ENCODE peak calls at places on chromosomes 3 and 15, in five cellular contexts. K, T, I, B and G are unnamed samples.

GRCh38 chr15:66004618-66005262 is 135.4 kb downstream of the RAB11A start:
- DNase-seq in K (no peak), T (no peak), I (no peak), B (no peak), G (no peak)

GRCh38 chr15:95995375-95996168 is 334.9 kb upstream of the NR2F2 start:
- DNase-seq in K (no peak), T (no peak), I (no peak), B (no peak), G (no peak)

GRCh38 chr3:171459942-171460225 is 321 bp downstream of the TNIK start:
- DNase-seq in K (no peak), T (no peak), I (no peak), B (no peak), G (no peak)

GRCh38 chr3:157493627-157494550 is 9.3 kb downstream of the VEPH1 start:
- DNase-seq in K (no peak), T (peak), I (no peak), B (no peak), G (no peak)

GRCh38 chr3:127792664-127793292 is 29.5 kb downstream of the MGLL start:
- DNase-seq in K (peak), T (no peak), I (peak), B (no peak), G (peak)

GRCh38 chr3:103203431-103203830 is 768.6 kb downstream of the ZPLD1 start:
- DNase-seq in K (no peak), T (no peak), I (no peak), B (no peak), G (no peak)

GRCh38 chr3:16477501-16477900 is 36.0 kb downstream of the RFTN1 start:
- DNase-seq in K (no peak), T (no peak), I (no peak), B (no peak), G (no peak)

GRCh38 chr3:196996454-196997265 is 28.0 kb upstream of the PIGZ start:
- DNase-seq in K (no peak), T (no peak), I (peak), B (no peak), G (no peak)

GRCh38 chr15:93231994-93232393 is 143.0 kb upstream of the RGMA start:
- DNase-seq in K (no peak), T (no peak), I (no peak), B (no peak), G (no peak)

GRCh38 chr3:33181229-33181628 is 37.4 kb downstream of the SUSD5 start:
- DNase-seq in K (no peak), T (no peak), I (no peak), B (no peak), G (no peak)

GRCh38 chr15:52677593-52677992 is 1.6 kb downstream of the ATOSA start:
- DNase-seq in K (no peak), T (no peak), I (no peak), B (no peak), G (no peak)